ENCODE peak calls at places on chromosomes 4 and X, in four cellular contexts. E is HepG2, W is H1, D is GM12878. T is an unnamed sample.
A peak's percentile ranks its signal among the peaks of the same experiment; 100 is the strongest.

GRCh38 chr4:40908297-40908696 is 158.5 kb downstream of the NSUN7 start:
- DNase-seq in E (no peak), W (no peak), D (no peak), T (no peak)

GRCh38 chr4:110878413-110878812 is 255.5 kb upstream of the PITX2 start:
- DNase-seq in E (no peak), W (no peak), D (no peak), T (no peak)

GRCh38 chrX:22373766-22374165 is 101.1 kb downstream of the CBLL2 start:
- DNase-seq in E (no peak), W (no peak), D (no peak), T (no peak)

GRCh38 chr4:169657470-169658107 is 37.2 kb downstream of the CLCN3 start:
- DNase-seq in E (no peak), W (no peak), D (no peak), T (no peak)

GRCh38 chr4:10107111-10108091 is 9.2 kb downstream of the WDR1 start:
- DNase-seq in E (no peak), W (peak; percentile 45), D (no peak), T (no peak)

GRCh38 chrX:121641560-121641959 is 594.1 kb downstream of the GLUD2 start:
- DNase-seq in E (no peak), W (no peak), D (no peak), T (no peak)

GRCh38 chr4:105797225-105797624 is 88.6 kb downstream of the GSTCD start:
- DNase-seq in E (no peak), W (no peak), D (no peak), T (no peak)

GRCh38 chrX:150347471-150347870 is 15.6 kb upstream of the MAMLD1 start:
- DNase-seq in E (no peak), W (no peak), D (no peak), T (no peak)

GRCh38 chr4:183099537-183100297 is 660 bp downstream of the WWC2 start:
- DNase-seq in E (peak; percentile 35), W (peak; percentile 85), D (no peak), T (peak; percentile 37)

GRCh38 chrX:139113682-139114081 is 402.2 kb upstream of the FGF13 start:
- DNase-seq in E (no peak), W (no peak), D (no peak), T (no peak)

GRCh38 chrX:40151211-40152172 is 53.7 kb upstream of the BCOR start:
- DNase-seq in E (no peak), W (peak; percentile 49), D (no peak), T (peak; percentile 71)

GRCh38 chr4:107760281-107760947 is 40.4 kb upstream of the PAPSS1 start:
- DNase-seq in E (peak; percentile 23), W (no peak), D (no peak), T (peak; percentile 13)

GRCh38 chr4:14110407-14110806 is 482.9 kb upstream of the BOD1L1 start:
- DNase-seq in E (no peak), W (no peak), D (no peak), T (no peak)

GRCh38 chrX:81120936-81121351 is 80.8 kb downstream of the HMGN5 start:
- DNase-seq in E (peak; percentile 18), W (peak; percentile 44), D (peak; percentile 30), T (peak; percentile 17)

GRCh38 chr4:173182403-173182802 is 13.8 kb downstream of the GALNT7 start:
- DNase-seq in E (no peak), W (no peak), D (no peak), T (no peak)

GRCh38 chr4:87219648-87220093 is 747 bp downstream of the KLHL8 start:
- DNase-seq in E (peak; percentile 11), W (no peak), D (no peak), T (no peak)

DNA sequence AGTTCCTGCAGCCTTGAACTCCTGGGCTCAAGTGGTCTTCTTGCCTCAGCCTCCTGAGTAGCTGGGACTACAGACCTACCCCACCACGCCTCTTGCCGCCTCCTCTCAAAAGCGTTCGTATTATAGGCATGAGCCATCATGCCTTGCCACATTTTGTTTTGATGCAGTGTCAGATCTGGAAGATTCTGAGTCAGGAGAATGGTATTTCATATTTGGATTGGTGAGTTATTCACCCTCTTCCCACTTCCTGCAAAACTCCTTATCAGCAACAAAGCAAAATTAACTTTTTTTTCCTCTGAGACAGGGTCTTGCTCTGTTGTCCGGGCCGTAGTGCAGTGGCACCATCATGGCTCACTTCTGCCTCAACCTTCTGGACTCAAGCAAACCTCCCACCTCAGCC is 29.6 kb downstream of the REST start:
- DNase-seq in E (no peak), W (no peak), D (no peak), T (no peak)
- TF ChIP-seq CBX5 in E (no peak), W (no peak), D (no peak), T (no peak)

DNA sequence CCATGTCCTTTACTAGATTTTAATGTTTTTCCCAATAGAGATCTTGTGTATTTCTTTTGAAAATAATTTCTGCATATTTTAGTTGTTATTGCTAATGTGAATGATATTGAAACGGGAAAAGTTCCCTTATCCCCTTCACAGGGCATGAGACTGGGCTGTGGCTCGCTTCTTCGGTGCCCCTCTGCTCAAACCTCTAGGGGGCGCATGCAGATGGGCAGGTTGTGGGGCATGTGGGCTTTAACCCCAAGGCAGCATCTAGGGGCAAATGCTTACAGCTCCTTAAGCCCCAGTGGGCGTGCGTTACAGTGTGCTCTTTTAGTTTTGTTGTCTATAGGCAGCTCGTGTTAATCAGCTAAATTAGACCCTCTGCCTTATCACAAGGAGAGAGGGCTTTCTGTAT is 194.7 kb downstream of the OPHN1 start:
- DNase-seq in E (no peak), W (peak; percentile 51), D (no peak), T (peak; percentile 37)
- TF ChIP-seq CBX5 in E (no peak), W (no peak), D (no peak), T (no peak)

GRCh38 chrX:112849010-112849409 is 8.4 kb upstream of the AMOT start:
- DNase-seq in E (no peak), W (no peak), D (no peak), T (no peak)
- TF ChIP-seq CBX5 in E (no peak), W (no peak), D (no peak), T (no peak)

GRCh38 chrX:123673813-123674212 is 59.0 kb downstream of the THOC2 start:
- DNase-seq in E (no peak), W (no peak), D (no peak), T (no peak)
- TF ChIP-seq CBX5 in E (no peak), W (no peak), D (no peak), T (no peak)